ENCODE peak calls at places on chromosomes 6 and 20, in four cellular contexts. H, T, C and B are unnamed samples.

GRCh38 chr6:167949121-167949684 is 48.3 kb upstream of the KIF25 start:
- DNase-seq in H (no peak), T (no peak), C (no peak), B (no peak)

GRCh38 chr6:38193051-38193450 is 373.5 kb downstream of the ZFAND3 start:
- DNase-seq in H (no peak), T (no peak), C (no peak), B (no peak)

GRCh38 chr6:155523821-155524238 is 68.2 kb upstream of the NOX3 start:
- DNase-seq in H (no peak), T (no peak), C (no peak), B (no peak)

GRCh38 chr20:17500826-17501225 is 30.4 kb downstream of the BFSP1 start:
- DNase-seq in H (no peak), T (no peak), C (no peak), B (no peak)

GRCh38 chr6:99604161-99605073 is 2.2 kb upstream of the PRDM13 start:
- DNase-seq in H (no peak), T (no peak), C (no peak), B (no peak)

GRCh38 chr6:27770724-27771123 is 141.5 kb downstream of the OR2B2 start:
- DNase-seq in H (no peak), T (no peak), C (no peak), B (no peak)

GRCh38 chr6:153104220-153104619 is 26.9 kb downstream of the RGS17 start:
- DNase-seq in H (no peak), T (no peak), C (no peak), B (no peak)

GRCh38 chr6:28258877-28259777 is at the start of gene NKAPL:
- DNase-seq in H (no peak), T (no peak), C (no peak), B (no peak)

GRCh38 chr6:142235247-142235646 is 66.6 kb upstream of the ADGRG6 start:
- DNase-seq in H (no peak), T (no peak), C (no peak), B (peak)

GRCh38 chr20:52590100-52590499 is 382.1 kb upstream of the TSHZ2 start:
- DNase-seq in H (no peak), T (no peak), C (no peak), B (no peak)

GRCh38 chr20:52586697-52587096 is 385.5 kb upstream of the TSHZ2 start:
- DNase-seq in H (no peak), T (no peak), C (no peak), B (no peak)

DNA sequence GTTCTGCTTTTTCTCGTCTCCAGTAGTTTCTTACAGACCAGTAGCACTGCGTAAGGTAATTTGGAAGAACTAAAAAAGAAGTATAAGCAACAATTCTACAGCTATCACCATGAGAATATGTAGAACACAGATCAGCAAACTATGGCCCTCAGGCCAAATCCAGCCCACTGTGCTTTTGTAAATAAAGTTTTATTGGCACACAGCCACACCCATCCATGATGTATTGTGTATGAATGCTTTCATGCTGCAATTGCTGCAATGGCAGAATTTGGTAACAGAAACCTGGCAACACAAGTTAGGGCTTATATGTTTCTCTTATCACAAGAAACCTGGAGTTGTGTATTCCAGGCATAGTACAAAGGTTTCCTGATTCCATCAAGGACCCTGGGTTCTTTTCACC is 386.8 kb upstream of the TSHZ2 start:
- DNase-seq in H (no peak), T (no peak), C (no peak), B (no peak)
- TF ChIP-seq CHD4 in H (no peak), T (no peak), C (no peak), B (no peak)

DNA sequence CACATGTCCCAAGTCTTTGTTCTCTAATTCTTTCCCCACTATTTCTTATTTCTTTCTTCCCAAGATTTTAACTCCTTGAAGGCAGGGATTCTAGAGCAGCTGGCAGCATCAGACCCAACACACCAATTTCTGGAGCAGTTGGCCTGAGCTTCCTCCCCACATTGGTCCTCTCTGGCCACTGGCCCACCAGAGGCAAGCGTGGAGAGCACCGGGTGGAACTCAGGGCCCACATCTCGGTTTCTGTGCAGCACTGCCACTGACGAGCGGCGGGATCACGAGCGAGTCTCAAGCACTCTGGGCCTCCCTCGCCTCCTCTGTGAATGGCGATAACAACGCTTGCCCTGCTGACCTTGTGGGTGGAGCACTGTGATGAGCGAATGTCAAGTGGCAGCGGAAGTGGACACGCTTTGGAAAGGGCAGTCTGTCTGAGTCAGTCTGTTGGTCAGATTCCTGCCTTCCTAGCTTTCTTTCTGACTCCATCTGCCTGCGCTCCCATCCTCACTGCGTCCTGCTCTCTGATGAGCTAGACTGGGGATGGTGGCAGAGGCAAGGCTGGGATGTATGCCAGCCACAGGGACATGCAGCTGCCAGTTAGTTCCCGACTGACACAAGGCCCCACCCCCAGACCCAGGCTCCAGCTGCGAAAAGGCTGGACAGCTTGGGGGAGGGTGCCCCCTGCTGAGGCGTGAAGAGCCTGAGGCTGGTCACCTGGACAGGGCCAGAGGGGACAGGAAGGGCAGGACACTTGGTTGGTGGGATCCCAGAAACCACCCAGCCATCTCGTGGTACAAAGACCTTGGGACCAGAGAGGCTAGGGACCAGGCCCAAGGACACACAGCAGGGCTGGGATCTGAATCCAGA is 4.5 kb upstream of the SPDEF start:
- DNase-seq in H (no peak), T (no peak), C (peak), B (peak)
- TF ChIP-seq CHD4 in H (no peak), T (no peak), C (peak), B (no peak)

GRCh38 chr6:53593001-53593488 is 48.1 kb upstream of the GCLC start:
- DNase-seq in H (no peak), T (no peak), C (no peak), B (no peak)
- TF ChIP-seq CHD4 in H (no peak), T (no peak), C (no peak), B (no peak)

GRCh38 chr20:45752747-45753146 is 30.6 kb downstream of the SPINT4 start:
- DNase-seq in H (peak), T (no peak), C (no peak), B (no peak)
- TF ChIP-seq CHD4 in H (no peak), T (no peak), C (no peak), B (no peak)